ENCODE peak calls at places on chromosomes 13 and 19, in four cellular contexts. One of them, this sample, is unnamed.

GRCh38 chr13:36251528-36251927 is 37.2 kb upstream of the SOHLH2 start:
- DNase-seq in stomach: no peak
- DNase-seq in neural progenitor cell: no peak
- DNase-seq in breast epithelium: no peak
- DNase-seq in this sample: no peak

GRCh38 chr19:54379187-54379678 is 14.5 kb upstream of the LAIR1 start:
- DNase-seq in stomach: no peak
- DNase-seq in neural progenitor cell: no peak
- DNase-seq in breast epithelium: no peak
- DNase-seq in this sample: no peak

GRCh38 chr19:33405491-33406461 is 32.3 kb downstream of the CEBPG start:
- DNase-seq in stomach: no peak
- DNase-seq in neural progenitor cell: no peak
- DNase-seq in breast epithelium: no peak
- DNase-seq in this sample: no peak

GRCh38 chr13:20270163-20270865 is 38.2 kb upstream of the GJB6 start:
- DNase-seq in stomach: no peak
- DNase-seq in neural progenitor cell: no peak
- DNase-seq in breast epithelium: no peak
- DNase-seq in this sample: peak; percentile 70

GRCh38 chr19:33726756-33727155 is 69.9 kb upstream of the KCTD15 start:
- DNase-seq in stomach: no peak
- DNase-seq in neural progenitor cell: no peak
- DNase-seq in breast epithelium: no peak
- DNase-seq in this sample: no peak

GRCh38 chr19:42129399-42130253 is 2.6 kb downstream of the POU2F2 start:
- DNase-seq in stomach: peak; percentile 29
- DNase-seq in neural progenitor cell: no peak
- DNase-seq in breast epithelium: no peak
- DNase-seq in this sample: peak; percentile 86

GRCh38 chr13:111121421-111121820 is 6.3 kb downstream of the ARHGEF7 start:
- DNase-seq in stomach: no peak
- DNase-seq in neural progenitor cell: no peak
- DNase-seq in breast epithelium: no peak
- DNase-seq in this sample: no peak

GRCh38 chr13:74205313-74205690 is 71.1 kb upstream of the KLF12 start:
- DNase-seq in stomach: no peak
- DNase-seq in neural progenitor cell: no peak
- DNase-seq in breast epithelium: no peak
- DNase-seq in this sample: no peak

GRCh38 chr13:109785141-109785891 is 1.1 kb downstream of the IRS2 start:
- DNase-seq in stomach: peak; percentile 61
- DNase-seq in neural progenitor cell: peak; percentile 66
- DNase-seq in breast epithelium: no peak
- DNase-seq in this sample: peak; percentile 32

DNA sequence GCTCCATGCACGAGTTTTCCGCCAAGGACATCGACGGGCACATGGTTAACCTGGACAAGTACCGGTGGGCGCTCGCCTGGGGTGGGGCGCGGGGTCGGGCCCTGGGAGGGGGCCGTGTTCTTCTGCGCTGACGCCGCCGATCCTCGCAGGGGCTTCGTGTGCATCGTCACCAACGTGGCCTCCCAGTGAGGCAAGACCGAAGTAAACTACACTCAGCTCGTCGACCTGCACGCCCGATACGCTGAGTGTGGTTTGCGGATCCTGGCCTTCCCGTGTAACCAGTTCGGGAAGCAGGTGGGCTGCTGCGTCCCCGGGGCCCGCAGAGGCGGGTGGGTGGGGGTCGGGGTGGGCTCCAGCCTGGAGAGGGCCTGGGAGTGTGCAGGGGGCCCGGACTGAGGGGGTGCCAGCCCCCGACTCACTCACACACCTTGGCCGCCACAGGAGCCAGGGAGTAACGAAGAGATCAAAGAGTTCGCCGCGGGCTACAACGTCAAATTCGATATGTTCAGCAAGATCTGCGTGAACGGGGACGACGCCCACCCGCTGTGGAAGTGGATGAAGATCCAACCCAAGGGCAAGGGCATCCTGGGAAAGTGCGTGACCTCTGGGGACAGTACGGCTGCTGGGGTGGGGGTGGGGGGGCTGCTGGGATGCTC is 1.6 kb downstream of the GPX4 start:
- DNase-seq in stomach: no peak
- DNase-seq in neural progenitor cell: no peak
- DNase-seq in breast epithelium: no peak
- DNase-seq in this sample: no peak
- H3K4me3 ChIP-seq in stomach: peak overlapping the region; percentile 83
- H3K4me3 ChIP-seq in neural progenitor cell: peak overlapping the region; percentile 94
- H3K4me3 ChIP-seq in breast epithelium: peak overlapping the region; percentile 86
- H3K4me3 ChIP-seq in this sample: peak overlapping the region; percentile 67

DNA sequence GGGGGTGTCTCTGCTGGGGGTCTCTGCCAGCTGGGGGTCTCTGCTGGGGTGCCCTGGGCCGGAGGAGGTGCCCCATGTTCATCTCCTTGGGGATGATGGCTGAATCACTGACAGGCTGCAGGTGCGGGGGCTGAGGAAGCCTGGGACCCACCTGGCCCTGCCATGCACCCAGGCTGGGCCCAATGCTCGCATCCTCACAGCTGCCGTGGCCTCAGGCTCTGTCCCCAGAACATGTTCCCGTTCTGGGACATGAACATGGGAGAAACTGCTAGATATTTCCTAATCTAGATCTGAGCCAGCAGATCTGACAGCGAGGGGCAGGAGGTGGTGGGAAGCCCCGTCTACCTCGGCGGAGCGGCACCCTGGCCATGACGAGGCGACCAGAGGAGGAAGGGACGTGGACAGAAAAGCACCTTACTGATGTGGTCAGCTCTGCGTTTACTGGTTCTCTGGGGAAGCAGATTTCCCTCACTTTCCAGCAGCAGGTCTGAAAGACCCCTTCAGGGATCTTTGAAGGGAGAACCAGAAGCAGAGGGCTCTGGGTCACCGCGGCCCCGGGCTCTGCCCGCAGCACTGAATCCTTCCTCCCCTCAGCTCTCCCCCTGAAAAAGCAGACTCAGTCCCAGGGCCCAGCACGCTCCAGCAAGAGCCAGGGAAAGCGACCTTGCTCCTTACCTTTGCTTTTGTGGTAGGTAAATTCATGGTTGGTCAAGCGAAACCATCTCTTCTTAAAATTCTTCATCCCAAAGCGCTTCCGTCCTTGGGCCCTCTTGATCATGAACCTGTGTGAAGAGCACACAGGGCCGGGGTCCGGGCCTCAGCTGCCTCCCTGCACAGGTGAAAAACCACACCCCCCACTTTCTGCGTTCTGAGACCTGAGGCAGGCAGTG is 26.5 kb upstream of the C13orf46 start:
- DNase-seq in stomach: no peak
- DNase-seq in neural progenitor cell: no peak
- DNase-seq in breast epithelium: no peak
- DNase-seq in this sample: no peak
- H3K4me3 ChIP-seq in stomach: no peak overlapping the region
- H3K4me3 ChIP-seq in neural progenitor cell: no peak overlapping the region
- H3K4me3 ChIP-seq in breast epithelium: no peak overlapping the region
- H3K4me3 ChIP-seq in this sample: no peak overlapping the region

GRCh38 chr19:5090780-5091575 is 122.1 kb downstream of the KDM4B start:
- DNase-seq in stomach: peak; percentile 42
- DNase-seq in neural progenitor cell: peak; percentile 73
- DNase-seq in breast epithelium: no peak
- DNase-seq in this sample: no peak
- H3K4me3 ChIP-seq in stomach: no peak overlapping the region
- H3K4me3 ChIP-seq in neural progenitor cell: no peak overlapping the region
- H3K4me3 ChIP-seq in breast epithelium: no peak overlapping the region
- H3K4me3 ChIP-seq in this sample: no peak overlapping the region

DNA sequence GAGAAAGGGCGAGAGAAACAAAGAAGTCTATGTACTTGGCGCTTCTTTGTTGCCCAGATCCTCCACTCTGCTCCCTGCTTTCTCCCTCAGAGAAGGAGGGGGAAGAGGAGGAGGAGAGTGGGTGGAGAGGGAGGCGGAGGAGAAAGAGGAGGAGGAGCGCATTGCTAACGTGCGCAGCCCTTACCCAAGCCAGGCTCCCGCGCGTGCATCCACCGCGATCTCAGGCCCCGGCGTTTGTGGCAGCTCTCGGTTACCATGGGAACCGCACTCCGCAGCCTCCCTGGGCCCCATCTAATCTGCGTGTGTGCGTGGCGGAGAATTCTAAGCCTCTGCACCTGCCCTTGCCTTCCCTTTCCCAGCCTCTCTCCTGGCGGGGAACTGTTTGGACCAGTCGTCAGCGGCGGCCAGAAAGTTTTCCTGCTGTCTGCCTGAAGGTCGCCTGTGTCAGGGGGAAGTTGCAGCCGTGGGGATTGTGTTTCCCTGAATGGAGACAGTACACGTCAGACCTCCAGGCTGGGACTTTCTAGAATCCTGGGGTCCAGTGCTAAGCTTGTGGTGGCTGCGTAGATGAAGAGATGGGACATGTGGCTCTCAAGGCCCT is at the start of gene ERICH6B:
- DNase-seq in stomach: no peak
- DNase-seq in neural progenitor cell: peak; percentile 92
- DNase-seq in breast epithelium: no peak
- DNase-seq in this sample: no peak
- H3K4me3 ChIP-seq in stomach: peak within 1 kb of the TSS; percentile 29
- H3K4me3 ChIP-seq in neural progenitor cell: peak within 1 kb of the TSS; percentile 42
- H3K4me3 ChIP-seq in breast epithelium: no peak within 1 kb of the TSS
- H3K4me3 ChIP-seq in this sample: no peak within 1 kb of the TSS

GRCh38 chr13:26257049-26257448 is 3.1 kb downstream of the CDK8 start:
- DNase-seq in stomach: no peak
- DNase-seq in neural progenitor cell: no peak
- DNase-seq in breast epithelium: no peak
- DNase-seq in this sample: no peak

GRCh38 chr13:26253262-26253786 is 605 bp upstream of the CDK8 start:
- DNase-seq in stomach: no peak
- DNase-seq in neural progenitor cell: no peak
- DNase-seq in breast epithelium: no peak
- DNase-seq in this sample: no peak

GRCh38 chr13:26254583-26255102 is 714 bp downstream of the CDK8 start:
- DNase-seq in stomach: peak; percentile 73
- DNase-seq in neural progenitor cell: peak; percentile 68
- DNase-seq in breast epithelium: peak; percentile 59
- DNase-seq in this sample: peak; percentile 89

GRCh38 chr13:26253787-26254582 is at the start of gene CDK8:
- DNase-seq in stomach: peak; percentile 88
- DNase-seq in neural progenitor cell: peak; percentile 95
- DNase-seq in breast epithelium: peak; percentile 72
- DNase-seq in this sample: peak; percentile 97

GRCh38 chr13:26255717-26256277 is 1.9 kb downstream of the CDK8 start:
- DNase-seq in stomach: no peak
- DNase-seq in neural progenitor cell: no peak
- DNase-seq in breast epithelium: no peak
- DNase-seq in this sample: no peak
- H3K4me3 ChIP-seq in stomach: peak overlapping the region; percentile 92
- H3K4me3 ChIP-seq in neural progenitor cell: peak overlapping the region; percentile 81
- H3K4me3 ChIP-seq in breast epithelium: peak overlapping the region; percentile 81
- H3K4me3 ChIP-seq in this sample: no peak overlapping the region

GRCh38 chr13:112885782-112886268 is 83.2 kb upstream of the MCF2L start:
- DNase-seq in stomach: peak; percentile 92
- DNase-seq in neural progenitor cell: peak; percentile 95
- DNase-seq in breast epithelium: peak; percentile 83
- DNase-seq in this sample: peak; percentile 68
- H3K4me3 ChIP-seq in stomach: peak overlapping the region; percentile 32
- H3K4me3 ChIP-seq in neural progenitor cell: peak overlapping the region; percentile 4
- H3K4me3 ChIP-seq in breast epithelium: no peak overlapping the region
- H3K4me3 ChIP-seq in this sample: no peak overlapping the region

GRCh38 chr13:33328691-33329090 is 43.1 kb upstream of the STARD13 start:
- DNase-seq in stomach: no peak
- DNase-seq in neural progenitor cell: no peak
- DNase-seq in breast epithelium: no peak
- DNase-seq in this sample: no peak

GRCh38 chr13:33334831-33335230 is 49.3 kb upstream of the STARD13 start:
- DNase-seq in stomach: no peak
- DNase-seq in neural progenitor cell: no peak
- DNase-seq in breast epithelium: no peak
- DNase-seq in this sample: no peak

GRCh38 chr13:33326723-33327122 is 41.2 kb upstream of the STARD13 start:
- DNase-seq in stomach: no peak
- DNase-seq in neural progenitor cell: no peak
- DNase-seq in breast epithelium: no peak
- DNase-seq in this sample: no peak

GRCh38 chr13:33330483-33330882 is 44.9 kb upstream of the STARD13 start:
- DNase-seq in stomach: no peak
- DNase-seq in neural progenitor cell: no peak
- DNase-seq in breast epithelium: no peak
- DNase-seq in this sample: no peak

GRCh38 chr13:33331962-33332361 is 46.4 kb upstream of the STARD13 start:
- DNase-seq in stomach: no peak
- DNase-seq in neural progenitor cell: no peak
- DNase-seq in breast epithelium: no peak
- DNase-seq in this sample: no peak
- H3K4me3 ChIP-seq in stomach: no peak overlapping the region
- H3K4me3 ChIP-seq in neural progenitor cell: no peak overlapping the region
- H3K4me3 ChIP-seq in breast epithelium: no peak overlapping the region
- H3K4me3 ChIP-seq in this sample: no peak overlapping the region

DNA sequence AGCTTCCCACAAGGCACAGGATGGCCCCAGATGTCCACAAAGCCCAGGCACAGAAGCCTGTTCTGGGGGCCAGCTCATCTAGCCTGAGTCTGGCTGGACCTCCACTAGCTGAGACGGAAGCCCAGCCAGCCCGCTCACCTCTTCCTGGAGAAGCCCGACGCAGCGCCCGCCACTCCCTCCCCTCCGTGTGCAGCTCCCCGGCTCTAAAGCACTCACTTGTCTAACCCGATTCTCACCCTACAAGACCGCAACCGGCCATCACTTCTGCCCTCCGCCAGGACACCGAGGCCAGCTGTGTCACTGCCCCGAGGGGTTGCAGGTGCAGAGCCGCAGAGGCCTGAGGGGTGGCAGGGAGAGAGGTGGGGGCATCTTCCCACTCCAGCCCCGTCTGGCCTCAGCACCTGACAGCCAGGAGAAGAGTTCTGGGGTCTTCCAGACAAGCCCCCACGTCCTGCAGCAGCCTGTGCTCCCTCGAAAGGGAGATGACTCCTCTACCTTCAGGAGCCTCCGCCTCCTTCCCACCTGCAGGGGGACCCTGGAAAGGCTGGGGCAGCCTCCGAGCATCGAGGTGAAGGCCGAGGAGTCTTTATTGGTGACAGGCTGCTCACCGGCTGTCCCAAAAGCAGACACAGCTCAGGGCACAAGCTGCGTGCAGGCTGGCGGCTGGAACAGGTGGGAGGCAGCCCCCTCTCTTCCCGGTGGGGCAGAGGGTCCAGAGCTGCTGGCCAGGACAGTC is 5.9 kb upstream of the DIRAS1 start:
- DNase-seq in stomach: no peak
- DNase-seq in neural progenitor cell: peak; percentile 24
- DNase-seq in breast epithelium: no peak
- DNase-seq in this sample: no peak
- H3K4me3 ChIP-seq in stomach: no peak overlapping the region
- H3K4me3 ChIP-seq in neural progenitor cell: no peak overlapping the region
- H3K4me3 ChIP-seq in breast epithelium: no peak overlapping the region
- H3K4me3 ChIP-seq in this sample: no peak overlapping the region

This sample was measured in lower leg skin.